ENCODE peak calls at places on chromosome 1, in five cellular contexts. J, C, I, H and B are unnamed samples.

GRCh38 chr1:231312389-231312788 is 25.3 kb downstream of the EXOC8 start:
- DNase-seq in J (no peak), C (no peak), I (no peak), H (no peak), B (no peak)

GRCh38 chr1:1755426-1755825 is 22.8 kb downstream of the NADK start:
- DNase-seq in J (no peak), C (no peak), I (no peak), H (no peak), B (peak)

GRCh38 chr1:199780948-199781347 is 246.6 kb upstream of the NR5A2 start:
- DNase-seq in J (no peak), C (no peak), I (no peak), H (no peak), B (no peak)

GRCh38 chr1:165686121-165686970 is 12.0 kb downstream of the ALDH9A1 start:
- DNase-seq in J (no peak), C (no peak), I (no peak), H (no peak), B (no peak)

GRCh38 chr1:239126881-239127280 is 259.5 kb upstream of the CHRM3 start:
- DNase-seq in J (no peak), C (no peak), I (no peak), H (no peak), B (no peak)

GRCh38 chr1:39132505-39133339 is 71.8 kb upstream of the MACF1 start:
- DNase-seq in J (no peak), C (peak), I (peak), H (peak), B (peak)

GRCh38 chr1:156664046-156664948 is 12.9 kb downstream of the NES start:
- DNase-seq in J (no peak), C (peak), I (no peak), H (no peak), B (peak)

GRCh38 chr1:72037745-72038343 is 244.5 kb downstream of the NEGR1 start:
- DNase-seq in J (no peak), C (no peak), I (peak), H (peak), B (no peak)

GRCh38 chr1:226349801-226350503 is 41.0 kb upstream of the LIN9 start:
- DNase-seq in J (no peak), C (no peak), I (no peak), H (no peak), B (no peak)

GRCh38 chr1:33399375-33399774 is 31.5 kb downstream of the PHC2 start:
- DNase-seq in J (no peak), C (no peak), I (no peak), H (no peak), B (no peak)

GRCh38 chr1:21818661-21819060 is 6.6 kb downstream of the LDLRAD2 start:
- DNase-seq in J (no peak), C (no peak), I (no peak), H (no peak), B (peak)

GRCh38 chr1:16018749-16019515 is 1.1 kb upstream of the HSPB7 start:
- DNase-seq in J (no peak), C (no peak), I (no peak), H (no peak), B (no peak)

GRCh38 chr1:235270625-235271024 is 57.4 kb downstream of the ARID4B start:
- DNase-seq in J (peak), C (no peak), I (no peak), H (no peak), B (no peak)

GRCh38 chr1:213883618-213884017 is 104.2 kb upstream of the PROX1 start:
- DNase-seq in J (no peak), C (no peak), I (no peak), H (no peak), B (no peak)

GRCh38 chr1:167105150-167105840 is 11.4 kb downstream of the STYXL2 start:
- DNase-seq in J (no peak), C (no peak), I (no peak), H (no peak), B (no peak)

GRCh38 chr1:208093754-208094719 is 150.1 kb downstream of the PLXNA2 start:
- DNase-seq in J (no peak), C (peak), I (peak), H (peak), B (peak)

GRCh38 chr1:26019641-26020315 is 1.8 kb upstream of the EXTL1 start:
- DNase-seq in J (no peak), C (no peak), I (no peak), H (no peak), B (peak)